ENCODE peak calls at places on chromosomes 6 and 20, in six cellular contexts. H is astrocyte of the spinal cord; I is fibroblast of mammary gland; W is iPS-NIHi11; M is CD8-positive, alpha-beta memory T cell; J is heart right ventricle. Q is an unnamed sample.

GRCh38 chr6:109102762-109103161 is 7.5 kb downstream of the CEP57L1 start:
- DNase-seq in W (no peak), J (no peak), M (no peak), I (no peak), H (no peak), Q (no peak)

GRCh38 chr20:5197847-5198650 is 71.2 kb downstream of the CDS2 start:
- DNase-seq in I (no peak), M (no peak), H (no peak), W (no peak), J (no peak), Q (no peak)

GRCh38 chr6:23562554-23562953 is 563.5 kb upstream of the NRSN1 start:
- DNase-seq in W (no peak), M (no peak), J (no peak), I (no peak), H (no peak), Q (no peak)

GRCh38 chr6:118122161-118122560 is 215.1 kb downstream of the SLC35F1 start:
- DNase-seq in J (no peak), W (no peak), M (no peak), I (no peak), H (no peak), Q (no peak)

GRCh38 chr6:2861071-2861821 is 19.6 kb upstream of the SERPINB1 start:
- DNase-seq in W (no peak), I (no peak), M (no peak), J (no peak), H (no peak), Q (no peak)

GRCh38 chr20:5696011-5696559 is 54.1 kb upstream of the SHLD1 start:
- DNase-seq in J (no peak), H (no peak), I (peak; percentile 100), M (no peak), W (no peak), Q (no peak)

GRCh38 chr20:10667077-10667401 is 6.8 kb downstream of the JAG1 start:
- DNase-seq in W (no peak), J (peak; percentile 39), I (no peak), H (no peak), M (no peak), Q (no peak)

GRCh38 chr6:150395388-150396009 is 26.7 kb downstream of the IYD start:
- DNase-seq in H (peak; percentile 55), W (peak; percentile 75), I (peak; percentile 58), M (peak; percentile 13), J (peak; percentile 47), Q (no peak)

GRCh38 chr20:34065260-34065659 is 46.8 kb downstream of the EIF2S2 start:
- DNase-seq in I (peak; percentile 81), J (no peak), W (no peak), M (no peak), H (peak; percentile 45), Q (no peak)

GRCh38 chr6:79861023-79861422 is 86.3 kb downstream of the ELOVL4 start:
- DNase-seq in M (no peak), J (no peak), H (no peak), I (no peak), W (no peak), Q (no peak)

GRCh38 chr6:45678063-45678620 is 300.4 kb upstream of the SUPT3H start:
- DNase-seq in I (no peak), M (no peak), W (no peak), J (no peak), H (no peak), Q (no peak)

GRCh38 chr20:62143118-62143975 is at the start of the genes PSMA7 and SS18L1:
- DNase-seq in I (peak; percentile 76), H (peak; percentile 79), M (peak; percentile 79), J (peak; percentile 88), W (peak; percentile 95), Q (peak; percentile 88)

GRCh38 chr6:33320315-33321181 is 3.0 kb upstream of the ZBTB22 start:
- DNase-seq in H (peak; percentile 87), M (no peak), W (no peak), J (peak; percentile 69), I (peak; percentile 96), Q (no peak)

GRCh38 chr6:31712296-31712695 is 2.9 kb upstream of the LY6G6D start:
- DNase-seq in M (no peak), W (no peak), H (no peak), I (no peak), J (peak; percentile 15), Q (no peak)

GRCh38 chr20:34891166-34892062 is 15.0 kb downstream of the ACSS2 start:
- DNase-seq in W (no peak), M (no peak), J (no peak), H (peak; percentile 47), I (peak; percentile 89), Q (no peak)

GRCh38 chr6:40410792-40411191 is 176.4 kb downstream of the LRFN2 start:
- DNase-seq in H (no peak), W (no peak), M (no peak), I (no peak), J (no peak), Q (no peak)

Q was measured in left lung.